ENCODE peak calls at places on chromosomes 4 and X, in five cellular contexts. S is A549, Q is PC-3, E is suprapubic skin, A is OCI-LY7. O is an unnamed sample.

GRCh38 chrX:30488092-30488491 is 89.5 kb downstream of the TASL start:
- DNase-seq in S (peak; percentile 26), Q (peak; percentile 43), E (no peak), A (no peak), O (no peak)

GRCh38 chr4:53478671-53479456 is 101.4 kb downstream of the FIP1L1 start:
- DNase-seq in S (peak; percentile 45), Q (peak; percentile 93), E (no peak), A (no peak), O (no peak)

GRCh38 chr4:156941940-156942548 is 29.6 kb downstream of the PDGFC start:
- DNase-seq in S (peak; percentile 78), Q (peak; percentile 90), E (no peak), A (no peak), O (no peak)

GRCh38 chr4:181193162-181193930 is 1049.9 kb upstream of the TENM3 start:
- DNase-seq in S (no peak), Q (no peak), E (no peak), A (no peak), O (no peak)

GRCh38 chrX:1719270-1719669 is 104.4 kb downstream of the ASMT start:
- DNase-seq in S (no peak), Q (peak; percentile 6), E (no peak), A (no peak), O (no peak)

GRCh38 chrX:134764202-134764785 is 106.0 kb upstream of the PLAC1 start:
- DNase-seq in S (peak; percentile 82), Q (peak; percentile 90), E (no peak), A (peak; percentile 34), O (no peak)

GRCh38 chr4:7425171-7425570 is 9.6 kb downstream of the PSAPL1 start:
- DNase-seq in S (no peak), Q (no peak), E (peak; percentile 58), A (no peak), O (no peak)

GRCh38 chr4:74755486-74755885 is 38.8 kb downstream of the BTC start:
- DNase-seq in S (no peak), Q (no peak), E (no peak), A (no peak), O (no peak)

GRCh38 chr4:56134272-56134671 is 185.5 kb downstream of the CEP135 start:
- DNase-seq in S (no peak), Q (no peak), E (no peak), A (no peak), O (no peak)

GRCh38 chr4:7384003-7384928 is 50.5 kb downstream of the PSAPL1 start:
- DNase-seq in S (no peak), Q (no peak), E (peak; percentile 69), A (no peak), O (no peak)

GRCh38 chr4:53962516-53963225 is 101.7 kb downstream of the CHIC2 start:
- DNase-seq in S (no peak), Q (peak; percentile 30), E (no peak), A (no peak), O (no peak)

GRCh38 chr4:150217192-150217591 is 138.9 kb downstream of the DCLK2 start:
- DNase-seq in S (peak; percentile 68), Q (peak; percentile 61), E (no peak), A (peak; percentile 5), O (no peak)

GRCh38 chr4:123546123-123546654 is 149.6 kb downstream of the SPRY1 start:
- DNase-seq in S (no peak), Q (no peak), E (no peak), A (no peak), O (no peak)

GRCh38 chrX:86137071-86137470 is 11.2 kb upstream of the DACH2 start:
- DNase-seq in S (no peak), Q (peak; percentile 5), E (no peak), A (no peak), O (no peak)

GRCh38 chrX:130120746-130121504 is 10.6 kb upstream of the ELF4 start:
- DNase-seq in S (peak; percentile 73), Q (peak; percentile 54), E (peak; percentile 86), A (peak; percentile 56), O (peak; percentile 31)

GRCh38 chr4:52716364-52717151 is 34.7 kb downstream of the ERVMER34-1 start:
- DNase-seq in S (no peak), Q (no peak), E (no peak), A (no peak), O (no peak)

GRCh38 chr4:137961051-137961438 is 281.1 kb downstream of the SLC7A11 start:
- DNase-seq in S (peak; percentile 1), Q (peak; percentile 73), E (no peak), A (no peak), O (no peak)

GRCh38 chr4:180827193-180827592 is 1416.0 kb upstream of the TENM3 start:
- DNase-seq in S (no peak), Q (peak; percentile 3), E (no peak), A (no peak), O (no peak)

GRCh38 chr4:4666693-4667642 is 125.1 kb upstream of the STX18 start:
- DNase-seq in S (no peak), Q (no peak), E (no peak), A (no peak), O (no peak)

GRCh38 chr4:38386011-38386551 is 277.9 kb upstream of the KLF3 start:
- DNase-seq in S (no peak), Q (no peak), E (no peak), A (no peak), O (no peak)

GRCh38 chr4:13538427-13538973 is 5.8 kb downstream of the NKX3-2 start:
- DNase-seq in S (no peak), Q (no peak), E (no peak), A (no peak), O (no peak)

GRCh38 chr4:40916880-40917279 is 167.1 kb downstream of the NSUN7 start:
- DNase-seq in S (peak; percentile 38), Q (peak; percentile 23), E (no peak), A (peak; percentile 41), O (no peak)

GRCh38 chr4:140300271-140300970 is 73.0 kb upstream of the SCOC start:
- DNase-seq in S (peak; percentile 42), Q (peak; percentile 67), E (no peak), A (no peak), O (no peak)

GRCh38 chr4:119765951-119766350 is 137.3 kb upstream of the PDE5A start:
- DNase-seq in S (no peak), Q (no peak), E (no peak), A (no peak), O (no peak)

GRCh38 chr4:4268753-4269152 is 20.7 kb upstream of the TMEM128 start:
- DNase-seq in S (no peak), Q (no peak), E (no peak), A (no peak), O (no peak)

GRCh38 chr4:77821775-77822174 is 2.6 kb upstream of the CNOT6L start:
- DNase-seq in S (no peak), Q (no peak), E (no peak), A (peak; percentile 72), O (no peak)

GRCh38 chr4:100190643-100191600 is 654 bp upstream of the DDIT4L start:
- DNase-seq in S (peak; percentile 25), Q (no peak), E (no peak), A (no peak), O (no peak)

GRCh38 chr4:82382756-82383155 is 9.0 kb upstream of the HNRNPD start:
- DNase-seq in S (no peak), Q (no peak), E (no peak), A (peak; percentile 24), O (no peak)

DNA sequence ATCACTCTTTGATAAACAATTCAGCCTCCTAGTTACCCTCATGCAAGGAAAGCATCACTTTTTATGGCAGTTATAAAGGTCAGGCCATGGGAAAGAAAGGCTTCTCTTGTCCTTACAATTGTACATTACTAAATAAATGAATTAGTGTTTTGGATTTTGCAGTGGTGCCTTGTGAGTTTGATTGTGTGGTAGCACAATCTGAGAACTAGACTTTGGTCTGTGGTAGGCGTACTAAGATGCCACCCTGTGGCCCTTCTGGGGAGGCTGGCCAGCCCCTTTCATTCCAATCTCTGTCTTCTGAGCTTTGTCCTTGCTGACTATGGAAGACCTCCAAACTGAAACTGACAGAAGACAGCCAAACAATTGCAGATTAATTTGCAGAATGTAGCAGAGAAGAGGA is 14.6 kb upstream of the HNRNPD start:
- DNase-seq in S (no peak), Q (no peak), E (no peak), A (peak; percentile 30), O (no peak)
- TF ChIP-seq CTCF in S (no peak), Q (peak; percentile 21), E (no peak), A (peak; percentile 61), O (no peak)

DNA sequence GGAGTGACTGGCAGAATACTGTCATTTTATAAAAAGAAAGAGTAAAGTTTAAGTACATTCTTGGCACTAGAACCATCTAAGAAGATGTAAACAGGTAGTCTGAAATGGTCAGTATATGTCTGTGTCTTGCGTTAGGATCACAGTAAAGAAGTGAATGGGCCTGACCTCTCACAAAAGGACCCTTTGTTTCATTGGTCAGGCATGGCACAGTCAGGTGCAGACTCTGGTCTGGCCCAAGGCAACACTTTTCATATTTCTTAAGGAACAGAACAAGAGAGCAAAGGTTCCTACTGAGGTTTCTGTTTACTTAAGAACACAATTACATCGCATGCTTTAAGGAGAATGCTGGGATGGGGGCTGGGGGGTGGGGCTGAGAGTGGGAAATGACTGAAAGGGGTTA is 48.1 kb downstream of the RPGR start:
- DNase-seq in S (peak; percentile 5), Q (no peak), E (no peak), A (no peak), O (no peak)
- H3K27ac ChIP-seq in S (no peak overlapping the region), Q (peak overlapping the region; percentile 46), E (no peak overlapping the region), A (no peak overlapping the region), O (no peak overlapping the region)

DNA sequence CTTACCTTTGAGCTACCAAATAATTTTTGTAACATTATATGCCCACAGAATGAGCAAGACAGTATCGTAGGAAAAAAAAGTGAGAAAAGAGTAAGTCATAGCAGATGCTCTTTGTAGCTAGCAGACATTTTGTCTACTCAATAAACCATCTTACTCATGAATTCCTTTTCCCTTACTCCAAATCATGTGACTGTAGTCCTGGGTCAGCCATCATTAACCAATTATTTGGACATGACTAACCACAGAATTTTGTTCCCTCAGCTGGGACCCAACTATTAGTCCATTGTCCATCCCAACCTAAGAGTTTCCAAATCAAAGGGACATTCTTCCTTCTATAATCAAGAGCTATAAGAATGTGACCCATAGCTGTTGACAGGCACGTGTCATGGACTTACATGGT is 11.4 kb downstream of the UBE2D3 start:
- DNase-seq in S (peak; percentile 29), Q (peak; percentile 79), E (no peak), A (no peak), O (no peak)
- TF ChIP-seq CTCF in S (no peak), Q (no peak), E (no peak), A (no peak), O (no peak)

DNA sequence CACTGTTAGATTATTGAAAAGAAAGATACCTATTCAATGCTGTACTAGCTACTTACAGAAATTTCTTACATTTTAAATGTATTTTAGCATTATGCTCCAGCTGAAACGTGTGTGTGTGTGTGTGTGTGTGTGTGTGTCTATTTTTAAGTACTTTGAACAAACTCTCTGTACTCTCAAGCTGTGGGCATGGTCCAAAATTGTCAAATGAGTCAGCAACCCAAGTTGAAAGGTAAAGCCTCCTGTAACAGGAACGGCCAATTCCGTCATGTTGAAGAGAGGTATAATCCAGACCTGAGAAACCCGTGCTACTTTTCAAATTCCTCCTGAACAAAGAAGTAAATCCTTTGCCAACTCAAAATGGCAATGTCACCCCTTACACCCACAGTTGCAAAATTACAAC is 20.5 kb downstream of the MAOB start:
- DNase-seq in S (peak; percentile 32), Q (peak; percentile 61), E (no peak), A (no peak), O (no peak)
- H3K27ac ChIP-seq in S (peak overlapping the region; percentile 19), Q (peak overlapping the region; percentile 35), E (no peak overlapping the region), A (no peak overlapping the region), O (peak overlapping the region; percentile 66)